ENCODE peak calls at places on chromosomes 1 and 21, in ten cellular contexts. One of them, this sample, is unnamed.

GRCh38 chr1:86990826-86991225 is 76.4 kb downstream of the HS2ST1 start:
- DNase-seq in fibroblast of lung: no peak
- DNase-seq in CD8-positive, alpha-beta T cell: no peak
- DNase-seq in HFF-Myc: no peak
- DNase-seq in nephron progenitor cell: no peak
- DNase-seq in brain microvascular endothelial cell: no peak
- DNase-seq in HFFc6: no peak
- DNase-seq in natural killer cell: no peak
- DNase-seq in mucosa of descending colon: no peak
- DNase-seq in tibial artery: no peak
- DNase-seq in this sample: no peak

GRCh38 chr21:15695241-15695640 is 34.5 kb upstream of the USP25 start:
- DNase-seq in mucosa of descending colon: no peak
- DNase-seq in brain microvascular endothelial cell: no peak
- DNase-seq in CD8-positive, alpha-beta T cell: no peak
- DNase-seq in natural killer cell: no peak
- DNase-seq in fibroblast of lung: no peak
- DNase-seq in nephron progenitor cell: no peak
- DNase-seq in HFFc6: no peak
- DNase-seq in HFF-Myc: no peak
- DNase-seq in tibial artery: no peak
- DNase-seq in this sample: no peak

GRCh38 chr1:93763981-93764750 is 82.5 kb upstream of the BCAR3 start:
- DNase-seq in fibroblast of lung: no peak
- DNase-seq in HFFc6: no peak
- DNase-seq in nephron progenitor cell: no peak
- DNase-seq in mucosa of descending colon: no peak
- DNase-seq in CD8-positive, alpha-beta T cell: no peak
- DNase-seq in HFF-Myc: no peak
- DNase-seq in natural killer cell: no peak
- DNase-seq in brain microvascular endothelial cell: no peak
- DNase-seq in tibial artery: no peak
- DNase-seq in this sample: no peak

GRCh38 chr1:5410652-5411051 is 581.6 kb downstream of the NPHP4 start:
- DNase-seq in tibial artery: no peak
- DNase-seq in brain microvascular endothelial cell: no peak
- DNase-seq in mucosa of descending colon: no peak
- DNase-seq in HFFc6: no peak
- DNase-seq in nephron progenitor cell: no peak
- DNase-seq in HFF-Myc: no peak
- DNase-seq in fibroblast of lung: no peak
- DNase-seq in CD8-positive, alpha-beta T cell: no peak
- DNase-seq in natural killer cell: no peak
- DNase-seq in this sample: no peak

GRCh38 chr1:9448132-9449105 is 90.8 kb upstream of the SLC25A33 start:
- DNase-seq in mucosa of descending colon: no peak
- DNase-seq in tibial artery: peak
- DNase-seq in CD8-positive, alpha-beta T cell: no peak
- DNase-seq in nephron progenitor cell: peak
- DNase-seq in natural killer cell: no peak
- DNase-seq in brain microvascular endothelial cell: peak
- DNase-seq in fibroblast of lung: peak
- DNase-seq in HFF-Myc: no peak
- DNase-seq in HFFc6: no peak
- DNase-seq in this sample: no peak

GRCh38 chr1:48571303-48571987 is 99.4 kb upstream of the SPATA6 start:
- DNase-seq in CD8-positive, alpha-beta T cell: no peak
- DNase-seq in HFFc6: no peak
- DNase-seq in fibroblast of lung: no peak
- DNase-seq in tibial artery: no peak
- DNase-seq in HFF-Myc: no peak
- DNase-seq in nephron progenitor cell: no peak
- DNase-seq in brain microvascular endothelial cell: no peak
- DNase-seq in mucosa of descending colon: no peak
- DNase-seq in natural killer cell: no peak
- DNase-seq in this sample: no peak

GRCh38 chr1:111052246-111052645 is 87.6 kb downstream of the DRAM2 start:
- DNase-seq in HFF-Myc: no peak
- DNase-seq in brain microvascular endothelial cell: no peak
- DNase-seq in natural killer cell: no peak
- DNase-seq in mucosa of descending colon: no peak
- DNase-seq in tibial artery: no peak
- DNase-seq in nephron progenitor cell: no peak
- DNase-seq in HFFc6: peak
- DNase-seq in CD8-positive, alpha-beta T cell: no peak
- DNase-seq in fibroblast of lung: no peak
- DNase-seq in this sample: no peak

GRCh38 chr1:41752514-41753170 is 166.1 kb downstream of the HIVEP3 start:
- DNase-seq in fibroblast of lung: no peak
- DNase-seq in mucosa of descending colon: no peak
- DNase-seq in HFF-Myc: no peak
- DNase-seq in HFFc6: no peak
- DNase-seq in CD8-positive, alpha-beta T cell: no peak
- DNase-seq in brain microvascular endothelial cell: no peak
- DNase-seq in natural killer cell: no peak
- DNase-seq in tibial artery: no peak
- DNase-seq in nephron progenitor cell: no peak
- DNase-seq in this sample: no peak

GRCh38 chr1:183267646-183268431 is 81.8 kb downstream of the LAMC2 start:
- DNase-seq in tibial artery: no peak
- DNase-seq in HFFc6: peak
- DNase-seq in CD8-positive, alpha-beta T cell: no peak
- DNase-seq in fibroblast of lung: peak
- DNase-seq in mucosa of descending colon: no peak
- DNase-seq in natural killer cell: no peak
- DNase-seq in nephron progenitor cell: no peak
- DNase-seq in HFF-Myc: peak
- DNase-seq in brain microvascular endothelial cell: peak
- DNase-seq in this sample: no peak

GRCh38 chr1:47506053-47506452 is 68.2 kb downstream of the FOXD2 start:
- DNase-seq in fibroblast of lung: no peak
- DNase-seq in CD8-positive, alpha-beta T cell: no peak
- DNase-seq in tibial artery: no peak
- DNase-seq in HFF-Myc: no peak
- DNase-seq in natural killer cell: no peak
- DNase-seq in HFFc6: no peak
- DNase-seq in brain microvascular endothelial cell: no peak
- DNase-seq in nephron progenitor cell: no peak
- DNase-seq in mucosa of descending colon: no peak
- DNase-seq in this sample: no peak

GRCh38 chr1:112673589-112674439 is 645 bp upstream of the MOV10 start:
- DNase-seq in HFF-Myc: no peak
- DNase-seq in HFFc6: peak
- DNase-seq in brain microvascular endothelial cell: peak
- DNase-seq in CD8-positive, alpha-beta T cell: peak
- DNase-seq in nephron progenitor cell: no peak
- DNase-seq in fibroblast of lung: peak
- DNase-seq in natural killer cell: no peak
- DNase-seq in tibial artery: peak
- DNase-seq in mucosa of descending colon: peak
- DNase-seq in this sample: peak

GRCh38 chr1:236284291-236284711 is 2.5 kb upstream of the ERO1B start:
- DNase-seq in nephron progenitor cell: no peak
- DNase-seq in natural killer cell: no peak
- DNase-seq in CD8-positive, alpha-beta T cell: no peak
- DNase-seq in fibroblast of lung: no peak
- DNase-seq in HFF-Myc: no peak
- DNase-seq in mucosa of descending colon: no peak
- DNase-seq in HFFc6: no peak
- DNase-seq in brain microvascular endothelial cell: no peak
- DNase-seq in tibial artery: no peak
- DNase-seq in this sample: no peak

GRCh38 chr1:196734006-196734405 is 40.6 kb upstream of the CFHR3 start:
- DNase-seq in fibroblast of lung: no peak
- DNase-seq in tibial artery: no peak
- DNase-seq in CD8-positive, alpha-beta T cell: no peak
- DNase-seq in nephron progenitor cell: no peak
- DNase-seq in HFF-Myc: no peak
- DNase-seq in natural killer cell: no peak
- DNase-seq in mucosa of descending colon: no peak
- DNase-seq in HFFc6: no peak
- DNase-seq in brain microvascular endothelial cell: no peak
- DNase-seq in this sample: no peak
- TF ChIP-seq CTCF in fibroblast of lung: no peak
- TF ChIP-seq CTCF in tibial artery: no peak
- TF ChIP-seq CTCF in CD8-positive, alpha-beta T cell: no peak
- TF ChIP-seq CTCF in nephron progenitor cell: no peak
- TF ChIP-seq CTCF in HFF-Myc: no peak
- TF ChIP-seq CTCF in natural killer cell: no peak
- TF ChIP-seq CTCF in mucosa of descending colon: no peak
- TF ChIP-seq CTCF in HFFc6: no peak
- TF ChIP-seq CTCF in brain microvascular endothelial cell: no peak
- TF ChIP-seq CTCF in this sample: no peak

DNA sequence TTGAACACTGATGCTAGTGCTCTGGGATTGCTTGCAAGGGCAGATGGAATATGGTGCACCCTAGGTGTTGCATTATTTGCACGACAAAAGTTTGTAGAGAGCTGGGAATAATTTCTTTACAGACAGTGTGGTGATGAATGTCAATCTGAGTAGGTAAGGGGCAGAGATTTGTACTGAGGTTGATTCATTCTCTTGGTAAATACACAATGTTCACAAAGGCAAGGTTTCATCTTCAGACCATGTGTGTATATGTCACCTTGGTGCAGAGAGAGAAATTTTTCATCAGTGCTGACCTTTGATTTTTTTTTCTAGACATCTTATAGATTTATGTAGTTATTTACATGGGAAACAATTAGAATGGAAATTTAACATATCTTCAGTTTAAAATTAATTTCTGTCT is 5.0 kb downstream of the PTPRC start:
- DNase-seq in natural killer cell: no peak
- DNase-seq in nephron progenitor cell: no peak
- DNase-seq in CD8-positive, alpha-beta T cell: no peak
- DNase-seq in fibroblast of lung: no peak
- DNase-seq in brain microvascular endothelial cell: no peak
- DNase-seq in HFFc6: no peak
- DNase-seq in tibial artery: no peak
- DNase-seq in mucosa of descending colon: no peak
- DNase-seq in HFF-Myc: no peak
- DNase-seq in this sample: no peak
- TF ChIP-seq CTCF in natural killer cell: no peak
- TF ChIP-seq CTCF in nephron progenitor cell: no peak
- TF ChIP-seq CTCF in CD8-positive, alpha-beta T cell: no peak
- TF ChIP-seq CTCF in fibroblast of lung: no peak
- TF ChIP-seq CTCF in brain microvascular endothelial cell: no peak
- TF ChIP-seq CTCF in HFFc6: no peak
- TF ChIP-seq CTCF in tibial artery: no peak
- TF ChIP-seq CTCF in mucosa of descending colon: no peak
- TF ChIP-seq CTCF in HFF-Myc: no peak
- TF ChIP-seq CTCF in this sample: no peak

GRCh38 chr1:228240411-228241240 is 32.8 kb downstream of the OBSCN start:
- DNase-seq in HFFc6: no peak
- DNase-seq in nephron progenitor cell: no peak
- DNase-seq in HFF-Myc: no peak
- DNase-seq in mucosa of descending colon: no peak
- DNase-seq in fibroblast of lung: no peak
- DNase-seq in tibial artery: no peak
- DNase-seq in natural killer cell: no peak
- DNase-seq in CD8-positive, alpha-beta T cell: no peak
- DNase-seq in brain microvascular endothelial cell: no peak
- DNase-seq in this sample: no peak

GRCh38 chr1:228233136-228233535 is 25.3 kb downstream of the OBSCN start:
- DNase-seq in nephron progenitor cell: no peak
- DNase-seq in tibial artery: no peak
- DNase-seq in CD8-positive, alpha-beta T cell: no peak
- DNase-seq in HFFc6: no peak
- DNase-seq in mucosa of descending colon: no peak
- DNase-seq in brain microvascular endothelial cell: no peak
- DNase-seq in natural killer cell: no peak
- DNase-seq in fibroblast of lung: no peak
- DNase-seq in HFF-Myc: no peak
- DNase-seq in this sample: no peak

GRCh38 chr1:228238007-228238406 is 30.2 kb downstream of the OBSCN start:
- DNase-seq in HFFc6: no peak
- DNase-seq in brain microvascular endothelial cell: no peak
- DNase-seq in mucosa of descending colon: no peak
- DNase-seq in nephron progenitor cell: no peak
- DNase-seq in tibial artery: no peak
- DNase-seq in fibroblast of lung: no peak
- DNase-seq in HFF-Myc: no peak
- DNase-seq in CD8-positive, alpha-beta T cell: no peak
- DNase-seq in natural killer cell: no peak
- DNase-seq in this sample: no peak

GRCh38 chr1:228238461-228238860 is 30.6 kb downstream of the OBSCN start:
- DNase-seq in natural killer cell: no peak
- DNase-seq in mucosa of descending colon: no peak
- DNase-seq in HFF-Myc: no peak
- DNase-seq in tibial artery: no peak
- DNase-seq in HFFc6: no peak
- DNase-seq in nephron progenitor cell: no peak
- DNase-seq in fibroblast of lung: no peak
- DNase-seq in CD8-positive, alpha-beta T cell: no peak
- DNase-seq in brain microvascular endothelial cell: no peak
- DNase-seq in this sample: no peak

DNA sequence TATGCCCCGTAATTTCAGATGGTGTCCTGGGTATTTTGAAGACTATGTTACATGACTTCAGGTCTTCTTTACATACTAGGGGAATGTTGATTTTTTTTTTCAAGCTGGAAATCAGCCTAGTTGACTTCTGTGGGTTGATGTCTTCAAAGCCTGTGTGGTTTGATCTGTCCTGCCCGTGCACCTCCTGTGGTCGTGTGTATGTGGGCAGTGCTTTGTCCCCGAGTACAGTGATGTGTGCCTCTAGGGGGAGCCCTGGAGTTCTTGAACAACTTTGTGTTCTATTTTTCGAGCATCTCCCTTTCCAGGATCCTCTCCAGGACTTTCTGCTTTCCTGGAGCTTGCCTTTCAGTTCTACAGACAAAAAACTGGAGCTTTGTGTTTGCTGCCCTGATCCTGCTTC is 28.9 kb downstream of the OBSCN start:
- DNase-seq in fibroblast of lung: peak
- DNase-seq in natural killer cell: no peak
- DNase-seq in CD8-positive, alpha-beta T cell: no peak
- DNase-seq in nephron progenitor cell: no peak
- DNase-seq in HFF-Myc: no peak
- DNase-seq in brain microvascular endothelial cell: peak
- DNase-seq in mucosa of descending colon: peak
- DNase-seq in tibial artery: no peak
- DNase-seq in HFFc6: peak
- DNase-seq in this sample: no peak
- TF ChIP-seq CTCF in fibroblast of lung: peak
- TF ChIP-seq CTCF in natural killer cell: peak
- TF ChIP-seq CTCF in CD8-positive, alpha-beta T cell: no peak
- TF ChIP-seq CTCF in nephron progenitor cell: peak
- TF ChIP-seq CTCF in HFF-Myc: peak
- TF ChIP-seq CTCF in brain microvascular endothelial cell: peak
- TF ChIP-seq CTCF in mucosa of descending colon: no peak
- TF ChIP-seq CTCF in tibial artery: no peak
- TF ChIP-seq CTCF in HFFc6: peak
- TF ChIP-seq CTCF in this sample: peak

GRCh38 chr1:160708118-160708517 is 3.5 kb downstream of the CD48 start:
- DNase-seq in natural killer cell: no peak
- DNase-seq in HFF-Myc: no peak
- DNase-seq in nephron progenitor cell: no peak
- DNase-seq in mucosa of descending colon: no peak
- DNase-seq in fibroblast of lung: no peak
- DNase-seq in brain microvascular endothelial cell: no peak
- DNase-seq in tibial artery: no peak
- DNase-seq in CD8-positive, alpha-beta T cell: no peak
- DNase-seq in HFFc6: no peak
- DNase-seq in this sample: no peak
- TF ChIP-seq CTCF in natural killer cell: no peak
- TF ChIP-seq CTCF in HFF-Myc: no peak
- TF ChIP-seq CTCF in nephron progenitor cell: no peak
- TF ChIP-seq CTCF in mucosa of descending colon: no peak
- TF ChIP-seq CTCF in fibroblast of lung: no peak
- TF ChIP-seq CTCF in brain microvascular endothelial cell: no peak
- TF ChIP-seq CTCF in tibial artery: no peak
- TF ChIP-seq CTCF in CD8-positive, alpha-beta T cell: no peak
- TF ChIP-seq CTCF in HFFc6: no peak
- TF ChIP-seq CTCF in this sample: no peak